ENCODE peak calls at places on chromosome 19, in six cellular contexts. R is lower leg skin, Q is neural progenitor cell, C is cardiac fibroblast, G is Peyer's patch, X is pancreas. N is an unnamed sample.

GRCh38 chr19:51676566-51677083 is 16.5 kb upstream of the SPACA6 start:
- DNase-seq in R (no peak), Q (no peak), C (no peak), G (no peak), X (no peak), N (peak; percentile 37)

GRCh38 chr19:34189199-34189916 is 17.1 kb downstream of the LSM14A start:
- DNase-seq in R (no peak), Q (no peak), C (peak; percentile 20), G (no peak), X (no peak), N (no peak)

GRCh38 chr19:49417090-49417489 is 6.2 kb downstream of the PTH2 start:
- DNase-seq in R (no peak), Q (peak; percentile 37), C (no peak), G (no peak), X (no peak), N (no peak)

GRCh38 chr19:45403781-45404556 is 900 bp downstream of the PPP1R13L start:
- DNase-seq in R (no peak), Q (peak; percentile 77), C (no peak), G (peak; percentile 77), X (peak; percentile 89), N (peak; percentile 73)

GRCh38 chr19:44642375-44642774 is 1.3 kb upstream of the PVR start:
- DNase-seq in R (no peak), Q (no peak), C (no peak), G (no peak), X (no peak), N (no peak)

GRCh38 chr19:56885173-56885679 is 44.7 kb upstream of the PEG3 start:
- DNase-seq in R (no peak), Q (no peak), C (no peak), G (no peak), X (no peak), N (no peak)

GRCh38 chr19:45117167-45117594 is 24.2 kb downstream of the PPP1R37 start:
- DNase-seq in R (no peak), Q (peak; percentile 63), C (no peak), G (no peak), X (no peak), N (peak; percentile 80)

GRCh38 chr19:34979819-34980640 is 16.0 kb upstream of the ZNF792 start:
- DNase-seq in R (no peak), Q (no peak), C (no peak), G (no peak), X (no peak), N (no peak)

GRCh38 chr19:39199025-39199424 is 2.3 kb downstream of the NCCRP1 start:
- DNase-seq in R (no peak), Q (peak; percentile 52), C (peak; percentile 80), G (peak; percentile 48), X (peak; percentile 81), N (no peak)

GRCh38 chr19:49680473-49681351 is 3.6 kb downstream of the PRMT1 start:
- DNase-seq in R (peak; percentile 98), Q (peak; percentile 99), C (peak; percentile 91), G (peak; percentile 94), X (peak; percentile 99), N (peak; percentile 93)

GRCh38 chr19:23823952-23824389 is 65.3 kb upstream of the ZNF681 start:
- DNase-seq in R (no peak), Q (peak; percentile 9), C (no peak), G (no peak), X (no peak), N (peak; percentile 23)

GRCh38 chr19:16394681-16395375 is 70.2 kb downstream of the KLF2 start:
- DNase-seq in R (no peak), Q (no peak), C (peak; percentile 50), G (peak; percentile 13), X (no peak), N (no peak)

GRCh38 chr19:47239152-47239551 is 8.2 kb upstream of the BBC3 start:
- DNase-seq in R (no peak), Q (no peak), C (no peak), G (no peak), X (no peak), N (no peak)

GRCh38 chr19:45275370-45275971 is 24.4 kb downstream of the MARK4 start:
- DNase-seq in R (no peak), Q (no peak), C (no peak), G (no peak), X (no peak), N (no peak)

GRCh38 chr19:45897413-45897812 is 5.0 kb downstream of the MYPOP start:
- DNase-seq in R (no peak), Q (no peak), C (no peak), G (no peak), X (no peak), N (no peak)

GRCh38 chr19:49677901-49678674 is 1.0 kb downstream of the PRMT1 start:
- DNase-seq in R (peak; percentile 95), Q (peak; percentile 95), C (peak; percentile 57), G (peak; percentile 75), X (peak; percentile 84), N (peak; percentile 91)

GRCh38 chr19:42132030-42132628 is at the start of gene POU2F2:
- DNase-seq in R (peak; percentile 87), Q (peak; percentile 51), C (no peak), G (peak; percentile 61), X (peak; percentile 58), N (peak; percentile 84)

GRCh38 chr19:45215391-45216191 is 29.6 kb downstream of the EXOC3L2 start:
- DNase-seq in R (no peak), Q (peak; percentile 47), C (no peak), G (no peak), X (peak; percentile 77), N (no peak)

GRCh38 chr19:313988-314815 is 23.0 kb upstream of the PLPP2 start:
- DNase-seq in R (peak; percentile 68), Q (no peak), C (no peak), G (no peak), X (no peak), N (no peak)

GRCh38 chr19:4851551-4852290 is 15.7 kb downstream of the PLIN3 start:
- DNase-seq in R (peak; percentile 93), Q (peak; percentile 71), C (peak; percentile 61), G (peak; percentile 80), X (peak; percentile 88), N (peak; percentile 85)

GRCh38 chr19:29495971-29496441 is 29.8 kb upstream of the VSTM2B start:
- DNase-seq in R (peak; percentile 61), Q (no peak), C (no peak), G (no peak), X (peak; percentile 29), N (no peak)

GRCh38 chr19:21496876-21497275 is 8.5 kb upstream of the ZNF429 start:
- DNase-seq in R (no peak), Q (no peak), C (no peak), G (no peak), X (no peak), N (no peak)

GRCh38 chr19:45613926-45614725 is 12.1 kb upstream of the GPR4 start:
- DNase-seq in R (no peak), Q (no peak), C (peak; percentile 88), G (peak; percentile 57), X (no peak), N (peak; percentile 88)

GRCh38 chr19:13056052-13056660 is 46.5 kb downstream of the LYL1 start:
- DNase-seq in R (peak; percentile 96), Q (peak; percentile 49), C (peak; percentile 83), G (peak; percentile 79), X (no peak), N (no peak)
- H3K4me3 ChIP-seq in R (no peak overlapping the region), Q (peak overlapping the region; percentile 27), C (peak overlapping the region; percentile 15), G (no peak overlapping the region), X (no peak overlapping the region), N (no peak overlapping the region)

GRCh38 chr19:10964903-10965302 is 4.1 kb downstream of the SMARCA4 start:
- DNase-seq in R (no peak), Q (no peak), C (no peak), G (no peak), X (no peak), N (no peak)
- TF ChIP-seq CTCF in R (no peak), Q (peak; percentile 22), C (no peak), G (no peak), X (no peak), N (peak; percentile 8)

GRCh38 chr19:2041686-2042484 is 9.2 kb downstream of the MKNK2 start:
- DNase-seq in R (peak; percentile 99), Q (peak; percentile 98), C (peak; percentile 94), G (peak; percentile 100), X (peak; percentile 100), N (peak; percentile 99)
- H3K4me3 ChIP-seq in R (no peak overlapping the region), Q (peak overlapping the region; percentile 38), C (no peak overlapping the region), G (peak overlapping the region; percentile 20), X (peak overlapping the region; percentile 25), N (peak overlapping the region; percentile 45)

GRCh38 chr19:15161028-15161984 is 39.5 kb downstream of the NOTCH3 start:
- DNase-seq in R (no peak), Q (no peak), C (peak; percentile 39), G (no peak), X (no peak), N (peak; percentile 67)
- TF ChIP-seq CTCF in R (no peak), Q (peak; percentile 14), C (peak; percentile 56), G (no peak), X (no peak), N (peak; percentile 71)

GRCh38 chr19:1467512-1468273 is 11.3 kb downstream of the C19orf25 start:
- DNase-seq in R (no peak), Q (peak; percentile 66), C (no peak), G (no peak), X (peak; percentile 57), N (no peak)
- H3K4me3 ChIP-seq in R (no peak overlapping the region), Q (peak overlapping the region; percentile 37), C (no peak overlapping the region), G (no peak overlapping the region), X (no peak overlapping the region), N (no peak overlapping the region)

GRCh38 chr19:13087795-13088537 is 14.7 kb downstream of the LYL1 start:
- DNase-seq in R (no peak), Q (no peak), C (no peak), G (no peak), X (no peak), N (no peak)

GRCh38 chr19:13087295-13087694 is 15.4 kb downstream of the LYL1 start:
- DNase-seq in R (no peak), Q (no peak), C (no peak), G (no peak), X (no peak), N (no peak)

GRCh38 chr19:13090511-13091231 is 12.0 kb downstream of the LYL1 start:
- DNase-seq in R (no peak), Q (no peak), C (no peak), G (no peak), X (no peak), N (no peak)

GRCh38 chr19:13089857-13090507 is 12.7 kb downstream of the LYL1 start:
- DNase-seq in R (no peak), Q (no peak), C (no peak), G (no peak), X (no peak), N (no peak)

DNA sequence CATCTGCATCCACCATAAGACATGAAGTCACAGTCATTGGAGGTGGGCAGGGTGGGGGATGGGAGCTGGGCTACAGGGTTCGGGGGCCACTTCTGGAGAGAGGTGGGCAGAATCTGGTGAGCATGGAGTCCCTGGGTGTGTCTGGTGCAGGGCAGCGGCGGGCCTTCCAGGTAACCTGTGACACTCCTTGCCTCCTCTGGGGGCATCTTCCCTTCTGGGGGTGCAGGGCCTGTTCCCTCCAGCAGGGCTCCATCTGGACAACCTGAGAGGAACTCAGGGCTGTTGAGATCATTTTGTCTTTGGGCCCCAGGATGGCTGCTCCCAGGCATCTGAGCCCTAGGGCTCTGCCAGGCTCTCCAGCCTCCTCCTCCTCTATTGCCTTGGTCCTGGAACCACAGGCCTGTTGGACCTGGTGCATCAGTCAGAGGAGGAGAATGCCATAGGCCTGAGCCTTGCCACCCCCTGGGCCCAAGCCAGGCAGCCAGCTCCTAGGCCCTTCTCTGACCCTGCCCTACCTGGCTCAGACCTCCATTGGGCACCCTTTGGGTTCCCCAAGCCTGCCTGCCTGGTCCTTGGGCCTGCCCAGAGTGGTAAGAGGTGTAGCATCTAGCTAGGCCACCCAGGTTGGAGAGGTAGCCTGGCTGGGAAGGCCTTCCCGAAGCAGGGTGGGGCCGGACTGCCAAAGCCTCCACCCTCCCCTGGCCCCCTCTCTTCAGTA is 13.4 kb downstream of the LYL1 start:
- DNase-seq in R (no peak), Q (peak; percentile 61), C (no peak), G (no peak), X (no peak), N (peak; percentile 35)
- TF ChIP-seq CTCF in R (no peak), Q (peak; percentile 55), C (peak; percentile 43), G (no peak), X (no peak), N (peak; percentile 67)